ENCODE peak calls at places on chromosomes 11 and 22, in five cellular contexts. M is uterus, S is lower leg skin, H is GM13977, R is AG09309. O is an unnamed sample.

GRCh38 chr11:29773656-29774264 is 243.1 kb downstream of the KCNA4 start:
- DNase-seq in S (peak), M (no peak), H (no peak), R (no peak), O (no peak)

GRCh38 chr11:57566564-57567209 is 785 bp downstream of the UBE2L6 start:
- DNase-seq in S (no peak), M (no peak), R (no peak), H (peak), O (no peak)

GRCh38 chr11:16986434-16987204 is 27.6 kb downstream of the PLEKHA7 start:
- DNase-seq in M (no peak), H (peak), R (no peak), S (no peak), O (no peak)

GRCh38 chr11:64790205-64791095 is 12.1 kb upstream of the SF1 start:
- DNase-seq in M (no peak), S (no peak), H (no peak), R (no peak), O (no peak)

GRCh38 chr11:72838691-72839305 is 24.6 kb downstream of the ATG16L2 start:
- DNase-seq in M (no peak), H (no peak), S (no peak), R (no peak), O (peak)

GRCh38 chr11:44727114-44727372 is 281 bp downstream of the TSPAN18 start:
- DNase-seq in R (no peak), S (no peak), M (no peak), H (peak), O (no peak)

GRCh38 chr11:130390071-130390758 is 38.2 kb downstream of the ADAMTS8 start:
- DNase-seq in R (no peak), S (no peak), H (no peak), M (no peak), O (no peak)

GRCh38 chr11:65604258-65604657 is 8.7 kb upstream of the KCNK7 start:
- DNase-seq in S (no peak), M (no peak), R (no peak), H (no peak), O (no peak)

GRCh38 chr11:5258543-5259262 is 4.1 kb upstream of the HBG2 start:
- DNase-seq in R (no peak), H (no peak), M (no peak), S (no peak), O (no peak)

GRCh38 chr22:44449061-44449682 is 48.9 kb downstream of the RTL6 start:
- DNase-seq in M (no peak), R (peak), S (peak), H (no peak), O (no peak)

GRCh38 chr11:19432370-19433163 is 191.8 kb upstream of the E2F8 start:
- DNase-seq in M (no peak), S (no peak), H (peak), R (peak), O (no peak)

GRCh38 chr11:12017243-12017678 is 8.8 kb upstream of the DKK3 start:
- DNase-seq in M (no peak), S (no peak), R (peak), H (no peak), O (no peak)

GRCh38 chr22:26563022-26563421 is 26.9 kb downstream of the TPST2 start:
- DNase-seq in R (no peak), S (no peak), M (no peak), H (no peak), O (no peak)
- TF ChIP-seq CTCF in R (no peak), S (no peak), M (no peak), H (peak), O (no peak)

DNA sequence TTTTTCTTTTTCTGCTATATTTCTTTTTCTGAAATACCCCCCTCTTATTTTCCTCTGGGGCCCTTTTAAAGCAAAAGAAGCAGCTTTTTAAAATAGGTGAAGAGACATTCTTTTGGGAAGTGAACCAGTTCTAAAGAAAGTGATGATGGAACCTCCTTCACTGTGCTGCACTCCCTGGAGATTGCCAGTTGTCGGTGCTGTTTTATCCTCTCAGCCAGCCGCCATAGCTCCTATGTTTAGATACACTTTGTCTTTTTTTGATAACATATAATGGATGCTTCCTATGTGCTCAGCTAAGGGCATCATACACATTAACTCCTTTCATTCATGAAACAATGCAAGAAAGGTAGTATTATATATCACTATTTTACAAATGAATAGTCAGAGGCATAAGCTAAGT is 14.0 kb downstream of the CFAP300 start:
- DNase-seq in H (no peak), R (no peak), S (no peak), M (no peak), O (no peak)
- TF ChIP-seq CTCF in H (no peak), R (no peak), S (no peak), M (no peak), O (peak)

DNA sequence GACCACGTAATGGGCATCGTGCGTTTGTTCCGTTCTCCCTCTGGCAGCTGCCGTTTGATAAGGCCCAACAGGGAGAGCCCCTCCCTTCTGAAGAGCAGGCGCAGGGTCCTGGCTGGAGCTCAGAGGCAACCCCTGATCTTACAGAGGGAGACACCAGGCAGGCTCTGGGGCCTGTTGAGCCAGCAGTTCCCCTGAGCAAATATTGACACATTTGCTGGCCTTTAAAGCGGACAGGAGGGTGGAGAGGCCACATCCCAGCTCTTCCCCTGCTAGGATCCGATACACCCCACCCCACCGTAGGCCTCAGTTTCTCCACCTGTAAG is 11.8 kb upstream of the C1QTNF6 start:
- DNase-seq in M (no peak), R (no peak), H (no peak), S (no peak), O (no peak)
- TF ChIP-seq CTCF in M (no peak), R (no peak), H (peak), S (no peak), O (peak)

GRCh38 chr22:43136255-43136654 is 6.9 kb downstream of the MCAT start:
- DNase-seq in S (no peak), H (peak), R (no peak), M (no peak), O (no peak)
- TF ChIP-seq CTCF in S (no peak), H (peak), R (peak), M (peak), O (peak)

GRCh38 chr11:123654566-123655081 is at the start of gene SCN3B:
- DNase-seq in R (no peak), H (peak), M (peak), S (peak), O (peak)
- TF ChIP-seq CTCF in R (no peak), H (no peak), M (no peak), S (no peak), O (no peak)

DNA sequence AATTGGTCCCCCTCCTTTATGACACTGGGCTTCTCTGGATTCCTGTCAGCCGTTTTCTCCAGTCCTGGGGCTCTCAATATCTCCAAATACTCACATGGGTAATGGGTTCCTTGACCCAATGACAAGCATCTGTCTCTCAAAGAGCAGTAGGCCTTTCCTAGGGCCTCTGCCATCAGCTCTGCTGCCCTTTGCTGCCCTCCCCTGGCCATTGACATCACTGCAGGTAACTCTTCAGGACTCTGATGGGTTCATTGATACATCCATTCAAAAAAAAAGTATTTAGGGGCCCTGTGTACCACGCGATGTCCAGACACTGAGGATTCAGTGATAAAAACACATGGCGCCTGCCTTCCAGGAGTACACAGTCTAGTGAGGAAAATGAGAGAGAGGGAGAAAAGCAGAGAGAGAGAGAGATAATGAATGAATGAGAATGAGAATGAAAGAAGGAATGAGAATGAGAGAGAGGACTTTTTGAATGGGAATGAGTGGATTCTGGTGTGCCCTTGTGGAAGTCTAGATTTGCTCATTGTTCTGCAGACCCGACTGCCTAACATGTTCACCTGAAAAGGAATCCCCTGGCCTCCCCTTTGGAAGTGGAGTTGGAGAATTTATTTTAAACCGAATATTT is 42.6 kb upstream of the OLFML1 start:
- DNase-seq in H (peak), S (peak), R (no peak), M (peak), O (peak)
- TF ChIP-seq CTCF in H (peak), S (peak), R (peak), M (peak), O (peak)

GRCh38 chr22:46998346-46998745 is 235.9 kb downstream of the TBC1D22A start:
- DNase-seq in R (no peak), S (peak), H (no peak), M (no peak), O (no peak)

GRCh38 chr22:46994983-46995382 is 232.5 kb downstream of the TBC1D22A start:
- DNase-seq in S (peak), R (no peak), H (no peak), M (no peak), O (no peak)

GRCh38 chr22:46997311-46997970 is 235.0 kb downstream of the TBC1D22A start:
- DNase-seq in R (no peak), S (peak), H (no peak), M (no peak), O (no peak)

GRCh38 chr22:46995501-46996360 is 233.3 kb downstream of the TBC1D22A start:
- DNase-seq in S (peak), H (no peak), M (no peak), R (no peak), O (no peak)

GRCh38 chr22:46996595-46997310 is 234.3 kb downstream of the TBC1D22A start:
- DNase-seq in R (no peak), H (no peak), M (no peak), S (peak), O (no peak)
- TF ChIP-seq CTCF in R (peak), H (no peak), M (no peak), S (no peak), O (peak)

DNA sequence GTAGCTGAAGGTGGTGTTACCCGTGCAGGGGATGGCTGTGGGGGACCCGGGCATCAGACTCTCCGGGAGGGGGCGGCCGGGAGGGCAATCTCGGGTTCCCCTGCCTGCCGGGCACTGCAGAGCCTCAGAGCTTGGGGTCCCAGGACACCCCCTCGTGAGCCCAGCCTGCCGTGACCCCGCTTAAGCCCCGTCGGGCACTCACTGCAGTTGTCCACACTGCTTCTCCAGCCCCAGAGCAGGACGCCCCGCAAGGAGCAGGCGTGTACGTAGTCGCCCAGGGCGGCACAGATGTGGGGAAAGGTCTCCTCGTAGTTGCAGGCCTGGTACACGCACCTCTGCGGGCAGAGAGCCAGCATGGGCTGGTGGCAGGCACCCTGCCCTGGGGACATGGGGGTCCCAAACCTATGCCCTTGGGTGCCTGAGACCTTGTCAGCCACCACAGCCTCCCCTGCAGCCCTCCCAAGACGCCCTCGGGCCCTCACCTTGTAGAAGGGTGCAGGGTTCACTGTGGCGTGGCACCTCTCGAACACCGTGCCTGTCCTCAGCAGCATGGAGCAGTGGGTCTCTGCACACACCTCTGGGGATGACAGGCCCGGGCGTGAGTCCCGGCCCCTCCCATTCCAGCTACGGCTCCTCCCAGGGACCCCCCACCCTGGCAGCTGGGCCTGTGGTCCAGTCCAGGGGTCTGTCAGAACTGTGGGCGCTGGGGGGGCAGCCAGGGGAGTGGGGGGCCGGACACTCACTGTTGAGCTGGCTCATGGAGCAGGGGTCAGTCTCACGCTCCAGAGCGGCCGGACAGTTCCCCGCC is 8.8 kb downstream of the MUC6 start:
- DNase-seq in H (no peak), R (no peak), M (no peak), S (no peak), O (no peak)
- TF ChIP-seq CTCF in H (no peak), R (no peak), M (no peak), S (no peak), O (no peak)

DNA sequence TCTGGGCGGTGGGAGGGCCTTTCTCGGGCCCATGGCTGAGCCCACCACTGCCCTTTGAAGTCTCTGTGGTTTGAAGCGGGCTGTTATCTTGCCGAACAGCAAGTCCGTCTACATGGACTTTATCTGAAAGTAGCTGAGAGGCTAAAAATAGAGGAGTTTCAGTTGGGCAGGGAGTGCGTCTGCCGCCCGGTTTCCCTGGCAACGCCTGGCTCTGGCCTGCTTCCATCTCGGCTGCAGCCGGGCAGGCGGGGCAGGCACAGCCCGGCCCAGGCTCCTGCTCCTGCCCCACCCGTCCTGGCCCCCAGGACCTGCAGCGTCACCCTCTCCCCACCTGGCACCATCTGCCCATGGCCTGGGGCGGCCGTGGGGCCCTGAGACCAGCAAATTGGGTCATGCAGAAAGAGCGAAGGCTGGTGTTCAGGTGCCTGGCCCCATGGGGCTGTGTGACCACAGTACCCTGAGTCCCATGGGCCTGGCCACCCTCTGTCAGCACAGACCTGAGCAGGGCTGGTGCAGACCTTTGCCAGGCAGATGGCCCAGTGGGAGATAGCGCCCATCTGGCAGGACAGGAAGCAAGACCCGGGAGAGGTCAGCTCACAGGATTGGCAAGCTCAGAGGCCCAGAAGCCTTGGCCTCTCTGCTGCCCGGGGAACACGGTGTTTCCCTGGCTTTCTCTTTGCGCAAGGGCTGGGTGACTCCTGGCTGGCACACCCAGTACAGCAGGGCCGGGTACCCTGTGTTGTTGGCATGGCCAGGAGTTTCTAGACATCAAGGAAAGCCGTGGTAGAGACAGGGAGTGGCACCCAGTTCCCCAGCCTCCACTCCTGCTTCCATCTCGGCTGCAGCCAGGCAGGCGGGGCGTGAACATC is 79.1 kb upstream of the KCNQ1OT1 start:
- DNase-seq in H (peak), S (peak), R (no peak), M (peak), O (peak)
- TF ChIP-seq CTCF in H (no peak), S (no peak), R (no peak), M (peak), O (peak)

O was measured in osteocyte.